ENCODE peak calls at places on chromosomes 6 and 20, in five cellular contexts. Z is activated CD8-positive, alpha-beta memory T cell treated with anti-CD3 and anti-CD28 coated beads for 4 hours; S is anterior cingulate cortex; A is EL; E is GM12891. U is an unnamed sample.

GRCh38 chr6:123830110-123830509 is 26.4 kb downstream of the NKAIN2 start:
- DNase-seq in Z (no peak), S (no peak), A (no peak), E (no peak), U (no peak)

GRCh38 chr6:13288481-13288880 is 39.9 kb downstream of the TBC1D7 start:
- DNase-seq in Z (no peak), S (no peak), A (no peak), E (no peak), U (no peak)

GRCh38 chr6:158624684-158625682 is 19.6 kb downstream of the DYNLT1 start:
- DNase-seq in Z (no peak), S (no peak), A (no peak), E (no peak), U (no peak)

GRCh38 chr6:63526931-63527330 is 45.3 kb upstream of the LOC128125822 start:
- DNase-seq in Z (no peak), S (no peak), A (no peak), E (no peak), U (no peak)

GRCh38 chr6:166297606-166298005 is 10.6 kb downstream of the PRR18 start:
- DNase-seq in Z (no peak), S (peak), A (no peak), E (no peak), U (no peak)

GRCh38 chr20:21702553-21703467 is 2.7 kb upstream of the PAX1 start:
- DNase-seq in Z (no peak), S (no peak), A (peak), E (no peak), U (peak)

GRCh38 chr6:27297857-27298730 is 14.0 kb downstream of the POM121L2 start:
- DNase-seq in Z (no peak), S (no peak), A (peak), E (no peak), U (peak)

GRCh38 chr20:409697-410559 is 1.8 kb downstream of the RBCK1 start:
- DNase-seq in Z (no peak), S (no peak), A (no peak), E (no peak), U (no peak)

GRCh38 chr20:41424546-41424945 is 57.9 kb upstream of the EMILIN3 start:
- DNase-seq in Z (no peak), S (no peak), A (no peak), E (no peak), U (no peak)

GRCh38 chr20:19098806-19099578 is 113.5 kb upstream of the SLC24A3 start:
- DNase-seq in Z (no peak), S (no peak), A (no peak), E (no peak), U (no peak)

GRCh38 chr6:56643379-56644089 is 845 bp upstream of the DST start:
- DNase-seq in Z (no peak), S (no peak), A (peak), E (no peak), U (no peak)